ENCODE peak calls at places on chromosomes 13 and 19, in six cellular contexts. C is thyroid gland; W is right lobe of liver; N is transverse colon; R is fibroblast of lung; J is CD8-positive, alpha-beta memory T cell. M is an unnamed sample. For H3K36me3, the result is how much of the 10 kb centered on the place peaks cover.

GRCh38 chr19:15810335-15810734 is 5.1 kb downstream of the OR10H1 start:
- DNase-seq in C (no peak), W (no peak), N (peak), R (no peak), J (no peak), M (no peak)

GRCh38 chr19:52190679-52191293 is 934 bp downstream of the PPP2R1A start:
- DNase-seq in C (peak), W (no peak), N (peak), R (peak), J (no peak), M (no peak)

GRCh38 chr19:8210660-8211101 is 1.5 kb downstream of the CERS4 start:
- DNase-seq in C (peak), W (no peak), N (no peak), R (no peak), J (no peak), M (no peak)

GRCh38 chr19:13744179-13744578 is 20.1 kb upstream of the MRI1 start:
- DNase-seq in C (no peak), W (no peak), N (no peak), R (no peak), J (no peak), M (no peak)

GRCh38 chr13:52933547-52934167 is 85.2 kb upstream of the PCDH8 start:
- DNase-seq in C (no peak), W (no peak), N (no peak), R (no peak), J (no peak), M (no peak)

GRCh38 chr13:51313619-51314018 is 25.9 kb upstream of the SERPINE3 start:
- DNase-seq in C (no peak), W (no peak), N (no peak), R (no peak), J (no peak), M (no peak)

GRCh38 chr19:39940221-39940833 is 5.9 kb upstream of the FCGBP start:
- DNase-seq in C (no peak), W (no peak), N (no peak), R (no peak), J (no peak), M (no peak)

GRCh38 chr19:41218615-41219507 is at the start of gene AXL:
- DNase-seq in C (peak), W (peak), N (peak), R (peak), J (no peak), M (no peak)

GRCh38 chr13:20673711-20674110 is 29.8 kb upstream of the IL17D start:
- DNase-seq in C (no peak), W (no peak), N (no peak), R (no peak), J (no peak), M (no peak)

GRCh38 chr19:4715529-4716221 is 8.0 kb downstream of the DPP9 start:
- DNase-seq in C (no peak), W (peak), N (peak), R (no peak), J (no peak), M (no peak)

GRCh38 chr19:4717191-4717965 is 6.3 kb downstream of the DPP9 start:
- DNase-seq in C (peak), W (no peak), N (no peak), R (peak), J (no peak), M (no peak)

GRCh38 chr19:4719499-4719866 is 4.2 kb downstream of the DPP9 start:
- DNase-seq in C (no peak), W (no peak), N (no peak), R (no peak), J (no peak), M (no peak)

GRCh38 chr19:4720037-4720700 is 3.5 kb downstream of the DPP9 start:
- DNase-seq in C (no peak), W (no peak), N (no peak), R (no peak), J (no peak), M (no peak)

GRCh38 chr19:4717966-4718701 is 5.5 kb downstream of the DPP9 start:
- DNase-seq in C (no peak), W (no peak), N (no peak), R (no peak), J (no peak), M (no peak)
- H3K36me3 ChIP-seq in C (under half), W (under half), N (under half), R (under half), J (under half), M (half or more)

DNA sequence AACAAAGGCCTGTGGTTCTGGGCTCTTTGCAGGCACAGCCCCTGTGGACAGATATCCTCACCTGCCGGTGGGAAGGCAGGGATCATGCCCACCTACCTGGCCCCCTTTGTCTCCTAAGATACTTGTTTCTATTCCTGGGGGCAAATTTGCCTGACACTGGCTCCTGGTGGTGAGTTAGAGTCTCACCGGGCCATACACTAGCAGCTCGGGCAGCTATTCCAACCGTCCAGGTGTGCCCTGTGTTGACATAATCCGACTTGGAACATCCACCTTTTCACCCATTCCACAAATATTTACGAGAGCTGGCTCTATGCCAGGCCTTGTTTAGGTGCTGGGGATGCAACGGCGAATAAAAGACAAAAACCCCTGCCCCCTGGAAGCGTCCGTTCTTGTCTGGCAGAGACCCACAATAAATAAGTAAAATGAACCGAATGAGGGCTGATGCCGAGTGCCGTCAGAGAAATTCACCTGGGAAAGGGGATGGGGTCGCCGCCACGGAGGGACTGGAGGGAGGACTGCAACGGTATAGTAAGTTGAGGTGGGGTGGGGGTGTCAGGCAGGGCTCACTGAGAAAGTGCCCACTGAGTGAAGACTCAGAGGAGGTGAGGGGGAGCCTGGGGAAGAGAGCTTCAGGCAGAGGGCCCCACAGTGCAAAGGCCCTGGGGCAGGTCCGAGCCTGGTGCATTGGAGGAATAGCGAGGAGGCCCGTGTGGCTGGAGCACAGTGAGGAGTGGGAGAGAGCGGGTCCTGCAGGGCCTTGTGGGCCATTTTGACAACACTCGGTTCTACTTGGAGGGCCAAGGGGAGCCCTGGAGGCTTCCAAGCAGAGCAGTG is 43.2 kb upstream of the RANBP3 start:
- DNase-seq in C (no peak), W (no peak), N (no peak), R (no peak), J (no peak), M (no peak)
- H3K27ac ChIP-seq in C (no peak), W (no peak), N (no peak), R (no peak), J (no peak), M (no peak)

GRCh38 chr19:47221080-47221841 is 9.7 kb downstream of the BBC3 start:
- DNase-seq in C (no peak), W (no peak), N (no peak), R (no peak), J (no peak), M (no peak)

GRCh38 chr19:47210180-47210490 is 20.9 kb downstream of the BBC3 start:
- DNase-seq in C (no peak), W (no peak), N (no peak), R (no peak), J (no peak), M (no peak)

GRCh38 chr19:47210689-47211316 is 20.2 kb downstream of the BBC3 start:
- DNase-seq in C (peak), W (no peak), N (peak), R (peak), J (peak), M (peak)

GRCh38 chr19:47215581-47215980 is 15.4 kb downstream of the BBC3 start:
- DNase-seq in C (no peak), W (no peak), N (peak), R (no peak), J (no peak), M (no peak)
- H3K36me3 ChIP-seq in C (under half), W (under half), N (under half), R (under half), J (under half), M (under half)

GRCh38 chr19:47225746-47226425 is 5.1 kb downstream of the BBC3 start:
- DNase-seq in C (peak), W (peak), N (peak), R (peak), J (peak), M (peak)
- H3K27ac ChIP-seq in C (peak), W (peak), N (peak), R (peak), J (peak), M (peak)

GRCh38 chr19:32650671-32651070 is 24.3 kb downstream of the ANKRD27 start:
- DNase-seq in C (no peak), W (no peak), N (no peak), R (no peak), J (no peak), M (no peak)

GRCh38 chr19:32649751-32650150 is 25.2 kb downstream of the ANKRD27 start:
- DNase-seq in C (no peak), W (no peak), N (no peak), R (no peak), J (no peak), M (no peak)

GRCh38 chr19:32651729-32652140 is 23.2 kb downstream of the ANKRD27 start:
- DNase-seq in C (peak), W (no peak), N (peak), R (peak), J (no peak), M (no peak)

GRCh38 chr19:32652893-32653625 is 21.9 kb downstream of the ANKRD27 start:
- DNase-seq in C (peak), W (peak), N (peak), R (peak), J (no peak), M (no peak)

DNA sequence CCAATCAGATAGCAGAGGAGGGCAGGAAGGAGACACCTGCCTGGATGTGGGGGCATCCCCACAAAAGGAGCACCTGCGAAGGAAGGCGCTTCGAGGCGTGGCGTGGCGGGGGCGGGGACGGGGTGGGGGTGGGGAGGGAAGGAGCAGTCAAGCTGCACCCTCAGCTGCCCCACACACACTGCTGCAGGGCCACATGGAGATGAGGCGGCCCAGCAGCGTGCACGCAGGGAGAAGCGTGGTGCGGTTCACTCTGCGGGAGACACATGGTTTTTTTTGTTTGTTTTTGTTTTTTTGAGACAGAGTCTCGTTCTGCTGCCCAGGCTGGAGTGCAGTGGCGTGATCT is 21.4 kb downstream of the ANKRD27 start:
- DNase-seq in C (no peak), W (no peak), N (no peak), R (no peak), J (no peak), M (no peak)
- H3K36me3 ChIP-seq in C (under half), W (under half), N (under half), R (under half), J (under half), M (under half)

DNA sequence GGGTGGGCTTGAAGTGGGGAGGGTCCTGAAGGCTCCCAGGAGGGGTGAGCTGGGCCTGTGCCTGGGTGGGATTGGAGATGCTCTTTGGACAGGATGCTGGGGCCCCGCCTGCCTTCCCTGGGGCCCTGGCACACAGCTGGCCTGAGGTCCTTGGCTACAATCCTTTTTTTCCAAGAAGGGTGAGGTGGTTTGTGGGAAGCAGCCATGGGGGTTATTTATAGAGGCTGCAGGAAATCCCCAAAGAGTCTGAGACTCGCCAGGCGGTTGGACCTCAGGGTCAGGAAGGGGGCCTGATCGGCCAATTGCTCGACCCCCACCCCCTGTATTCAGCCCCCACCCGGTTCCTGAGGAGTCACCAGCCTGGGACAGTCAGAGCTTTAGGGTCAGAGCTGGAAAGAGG is 10.0 kb downstream of the GTPBP3 start:
- DNase-seq in C (no peak), W (no peak), N (no peak), R (no peak), J (no peak), M (no peak)
- H3K27ac ChIP-seq in C (peak), W (no peak), N (peak), R (no peak), J (no peak), M (no peak)

DNA sequence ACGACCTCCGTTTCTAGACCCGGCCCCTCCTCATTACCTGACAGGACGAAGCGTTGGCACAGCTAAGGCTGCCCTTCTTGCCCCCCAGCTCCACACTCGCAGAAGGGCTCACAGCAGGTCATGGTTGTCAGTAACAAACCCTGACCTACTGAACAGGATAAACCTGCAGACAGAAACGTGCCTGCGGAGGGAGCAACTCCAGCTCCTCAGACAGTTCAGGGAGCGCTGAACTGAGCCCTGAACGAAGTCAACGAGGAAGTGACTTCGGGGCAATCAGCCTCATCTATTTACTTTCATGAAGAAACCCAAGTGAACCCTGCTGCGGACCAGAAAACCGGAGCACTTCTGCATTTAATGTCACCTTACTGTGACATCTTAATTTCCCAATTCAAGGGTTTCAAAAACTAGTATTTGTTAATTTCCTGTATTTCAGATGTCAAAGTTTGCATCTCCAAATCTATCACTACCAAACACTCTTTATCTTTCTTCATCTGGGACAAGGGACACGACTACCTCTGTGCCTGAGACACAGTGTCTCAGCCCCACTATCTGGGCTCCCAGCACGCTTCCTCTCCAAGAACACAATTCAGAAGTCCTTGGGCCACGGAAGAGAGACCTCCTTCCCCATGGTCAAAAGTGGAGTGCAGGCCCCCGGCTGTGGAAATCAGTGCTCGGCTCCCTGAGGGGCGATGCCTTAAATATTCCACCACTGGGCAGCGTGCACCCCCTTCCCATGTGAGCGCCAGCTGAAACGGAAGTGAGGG is 40.2 kb downstream of the CARS2 start:
- DNase-seq in C (no peak), W (no peak), N (no peak), R (no peak), J (no peak), M (no peak)
- H3K36me3 ChIP-seq in C (under half), W (under half), N (under half), R (under half), J (under half), M (half or more)

GRCh38 chr13:73462241-73462640 is 403.4 kb downstream of the KLF5 start:
- DNase-seq in C (no peak), W (no peak), N (no peak), R (no peak), J (no peak), M (no peak)

GRCh38 chr13:73466561-73466960 is 407.8 kb downstream of the KLF5 start:
- DNase-seq in C (no peak), W (no peak), N (no peak), R (no peak), J (no peak), M (no peak)

GRCh38 chr13:73465629-73465974 is 406.8 kb downstream of the KLF5 start:
- DNase-seq in C (no peak), W (no peak), N (peak), R (peak), J (no peak), M (no peak)

GRCh38 chr13:73464758-73465628 is 406.2 kb downstream of the KLF5 start:
- DNase-seq in C (no peak), W (no peak), N (peak), R (no peak), J (no peak), M (no peak)

GRCh38 chr13:73467103-73467502 is 408.3 kb downstream of the KLF5 start:
- DNase-seq in C (no peak), W (no peak), N (no peak), R (no peak), J (no peak), M (no peak)
- H3K27ac ChIP-seq in C (no peak), W (no peak), N (peak), R (no peak), J (no peak), M (no peak)